ENCODE peak calls at places on chromosomes 16 and 17, in nine cellular contexts. H is H1, C is body of pancreas, T is thyroid gland, L is spleen, Z is uterus, Q is transverse colon, J is esophagus muscularis mucosa, W is heart left ventricle. N is an unnamed sample.

GRCh38 chr16:29909398-29909797 is 9.1 kb downstream of the ASPHD1 start:
- DNase-seq in Q (no peak), C (no peak), Z (no peak), W (no peak), J (no peak), L (no peak), T (no peak), H (no peak), N (no peak)

GRCh38 chr17:57480438-57481196 is 224.3 kb downstream of the MSI2 start:
- DNase-seq in H (no peak), Z (peak), T (peak), Q (no peak), C (no peak), L (no peak), J (no peak), W (no peak), N (no peak)

GRCh38 chr16:86697715-86698114 is 119.4 kb downstream of the FOXL1 start:
- DNase-seq in Z (no peak), J (no peak), H (no peak), W (no peak), T (no peak), Q (no peak), C (no peak), L (no peak), N (no peak)

GRCh38 chr16:71846443-71846842 is 667 bp downstream of the ATXN1L start:
- DNase-seq in J (no peak), Q (peak), T (peak), C (no peak), H (peak), W (no peak), Z (no peak), L (no peak), N (no peak)

GRCh38 chr17:49362723-49363117 is 670 bp upstream of the ZNF652 start:
- DNase-seq in C (no peak), T (no peak), W (no peak), Z (no peak), L (no peak), H (no peak), J (no peak), Q (no peak), N (no peak)

GRCh38 chr16:88327566-88328312 is 55.0 kb upstream of the ZNF469 start:
- DNase-seq in J (no peak), T (no peak), H (no peak), Q (no peak), W (no peak), Z (no peak), L (no peak), C (no peak), N (no peak)

GRCh38 chr16:23423496-23424049 is 29.4 kb downstream of the COG7 start:
- DNase-seq in J (peak), H (no peak), W (peak), Q (peak), T (peak), L (no peak), C (peak), Z (peak), N (peak)

GRCh38 chr17:42518755-42519545 is 17.1 kb upstream of the NAGLU start:
- DNase-seq in J (no peak), L (peak), H (no peak), Z (peak), C (peak), T (no peak), Q (peak), W (peak), N (no peak)

GRCh38 chr17:17062356-17062755 is 20.1 kb downstream of the MPRIP start:
- DNase-seq in C (no peak), J (no peak), Z (no peak), W (peak), Q (no peak), T (no peak), H (no peak), L (peak), N (no peak)

GRCh38 chr17:51948128-51948527 is 210.4 kb downstream of the CA10 start:
- DNase-seq in J (no peak), Z (no peak), C (no peak), H (no peak), Q (peak), L (no peak), W (no peak), T (peak), N (no peak)

GRCh38 chr17:39679521-39680192 is 8.2 kb downstream of the PGAP3 start:
- DNase-seq in W (peak), L (peak), Z (no peak), H (no peak), T (no peak), J (no peak), C (no peak), Q (no peak), N (peak)

GRCh38 chr17:19361975-19362292 is 589 bp downstream of the B9D1 start:
- DNase-seq in Q (no peak), H (no peak), L (no peak), J (no peak), W (no peak), T (no peak), Z (no peak), C (no peak), N (no peak)
- TF ChIP-seq POLR2A in Q (no peak), H (no peak), L (no peak), J (no peak), W (no peak), T (no peak), Z (no peak), C (no peak), N (no peak)

DNA sequence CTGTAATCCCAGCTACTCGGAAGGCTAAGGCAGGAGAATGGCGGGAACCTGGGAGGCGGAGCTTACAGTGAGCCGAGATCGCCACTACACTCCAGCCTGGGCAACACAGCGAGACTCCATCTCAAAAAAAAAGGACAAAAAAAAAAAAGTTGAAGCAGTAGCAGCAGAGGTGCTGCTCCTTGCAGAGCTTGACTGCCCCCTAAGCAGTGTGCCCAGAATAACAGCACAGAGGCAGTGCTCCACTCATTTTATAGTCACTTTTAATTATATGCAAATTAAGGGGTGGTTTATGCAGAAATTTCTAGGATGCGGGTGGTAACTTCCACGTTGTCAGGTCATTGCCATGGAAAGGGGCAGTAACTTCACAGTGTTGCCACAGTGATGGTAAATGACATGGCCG is 54.3 kb upstream of the NOL11 start:
- DNase-seq in H (no peak), L (no peak), Z (no peak), Q (no peak), T (no peak), C (no peak), W (no peak), J (no peak), N (no peak)
- H3K27ac ChIP-seq in H (no peak), L (no peak), Z (no peak), Q (no peak), T (no peak), C (no peak), W (no peak), J (no peak), N (no peak)

DNA sequence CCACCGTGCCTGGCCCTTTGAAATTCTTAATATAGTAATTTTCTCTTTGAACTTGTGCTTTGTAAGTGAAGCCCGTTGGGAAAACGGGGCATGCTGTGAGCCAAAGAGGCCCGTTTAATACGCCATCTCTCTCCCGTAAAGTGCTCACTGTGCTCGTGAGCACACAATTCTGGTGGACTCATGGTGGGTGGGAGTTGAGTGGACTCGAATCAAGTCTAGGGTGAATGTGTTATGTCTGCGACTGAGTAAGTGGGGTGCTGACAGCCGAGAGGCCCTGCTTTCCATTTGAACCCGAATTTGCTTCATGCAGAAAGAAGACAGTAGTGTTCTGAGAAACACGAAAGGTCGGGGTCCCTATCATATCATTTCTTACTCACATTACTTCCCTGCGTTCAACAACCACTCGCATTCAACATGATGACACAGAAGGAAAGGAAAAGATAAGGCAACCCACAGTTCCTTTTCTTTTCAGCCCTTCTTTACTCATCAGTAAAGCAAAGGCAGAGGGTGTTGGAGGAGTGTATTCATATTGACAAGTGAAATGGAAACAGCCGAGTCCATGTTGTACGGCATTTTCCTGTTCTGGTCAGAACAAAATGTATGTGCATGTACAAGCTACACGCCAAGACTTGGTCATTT is 4.8 kb upstream of the ATP2A3 start:
- DNase-seq in W (no peak), J (no peak), T (no peak), Q (no peak), C (no peak), H (no peak), Z (no peak), L (no peak), N (no peak)
- TF ChIP-seq POLR2A in W (no peak), J (no peak), T (no peak), Q (no peak), C (no peak), H (no peak), Z (no peak), L (no peak), N (no peak)

GRCh38 chr17:59533694-59534093 is 31.7 kb upstream of the DHX40 start:
- DNase-seq in C (no peak), L (no peak), J (peak), T (no peak), Q (no peak), W (no peak), Z (no peak), H (peak), N (no peak)
- H3K27ac ChIP-seq in C (no peak), L (no peak), J (no peak), T (peak), Q (no peak), W (no peak), Z (no peak), H (no peak), N (no peak)

GRCh38 chr17:47718634-47719405 is 14.2 kb upstream of the TBX21 start:
- DNase-seq in T (no peak), L (no peak), Z (no peak), J (no peak), W (no peak), Q (no peak), C (no peak), H (no peak), N (no peak)

GRCh38 chr17:47721725-47722124 is 11.3 kb upstream of the TBX21 start:
- DNase-seq in Q (no peak), W (no peak), T (no peak), H (no peak), L (no peak), J (no peak), C (no peak), Z (no peak), N (no peak)

GRCh38 chr17:47719411-47720152 is 13.5 kb upstream of the TBX21 start:
- DNase-seq in J (no peak), Q (no peak), L (no peak), T (no peak), C (no peak), Z (no peak), H (no peak), W (no peak), N (no peak)

GRCh38 chr17:47720754-47721533 is 12.1 kb upstream of the TBX21 start:
- DNase-seq in T (no peak), L (peak), Q (peak), J (no peak), Z (no peak), C (no peak), H (peak), W (peak), N (peak)

DNA sequence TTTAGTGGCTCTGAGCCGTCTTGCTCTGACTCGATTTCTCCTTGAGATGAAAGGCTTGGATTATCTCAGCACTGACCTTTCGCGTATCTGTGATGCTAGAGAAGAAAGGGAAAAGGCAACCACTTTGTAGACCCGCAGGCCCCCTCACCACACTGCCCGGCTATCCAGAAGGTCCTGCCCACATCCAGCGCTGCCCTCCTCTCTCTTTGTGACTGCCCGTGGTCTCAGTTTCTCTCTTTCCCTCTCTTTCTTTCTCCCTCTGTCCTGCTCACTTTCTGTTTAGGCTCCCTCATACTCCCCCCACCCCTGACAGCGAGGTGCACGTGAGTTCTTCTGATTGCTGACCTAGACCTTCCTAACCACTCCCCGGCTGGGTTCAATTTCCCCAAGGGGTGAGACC is 12.8 kb upstream of the TBX21 start:
- DNase-seq in T (no peak), L (no peak), C (no peak), W (no peak), Z (no peak), J (no peak), Q (no peak), H (no peak), N (no peak)
- TF ChIP-seq POLR2A in T (no peak), L (no peak), C (no peak), W (no peak), Z (no peak), J (no peak), Q (no peak), H (no peak), N (no peak)

DNA sequence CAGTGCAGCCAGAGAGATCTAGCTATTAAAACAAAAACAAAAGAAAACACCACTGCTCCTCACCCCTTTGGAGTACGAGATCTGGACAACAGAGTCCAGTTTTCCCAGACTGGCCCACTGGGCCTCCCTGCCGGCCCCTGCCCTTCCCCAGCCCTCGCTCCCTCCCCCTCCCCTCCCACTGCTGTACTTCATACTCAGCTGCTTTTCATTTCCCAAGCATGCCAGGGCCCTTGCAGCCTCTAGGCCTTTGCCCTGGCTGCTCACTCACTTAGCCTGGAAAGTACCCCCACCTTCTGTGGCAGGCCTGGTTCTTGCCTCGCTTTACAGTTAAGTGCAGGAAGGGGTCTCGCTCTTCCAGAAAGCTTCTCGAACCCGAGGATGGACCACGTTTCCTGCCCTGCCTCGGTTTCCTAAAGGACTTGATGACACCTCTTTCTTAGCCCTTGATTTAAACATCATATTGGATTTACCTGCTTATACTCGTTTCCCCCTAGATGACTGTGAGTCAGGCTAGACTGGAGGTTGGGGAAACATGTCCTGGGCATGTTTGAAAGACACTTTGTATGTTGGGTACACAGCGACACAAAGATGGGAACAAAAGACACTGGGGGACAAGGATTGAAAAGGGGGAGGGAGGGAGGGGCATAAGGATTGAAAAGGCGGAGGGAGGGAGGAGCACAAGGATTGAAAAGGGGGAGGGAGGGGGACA is 30.1 kb downstream of the SDK2 start:
- DNase-seq in C (no peak), T (no peak), Q (no peak), L (no peak), Z (no peak), J (no peak), H (peak), W (no peak), N (no peak)
- H3K27ac ChIP-seq in C (no peak), T (no peak), Q (no peak), L (no peak), Z (no peak), J (no peak), H (peak), W (no peak), N (no peak)

GRCh38 chr16:397135-397661 is at the start of gene NME4:
- DNase-seq in W (no peak), Z (no peak), Q (peak), C (peak), H (peak), L (peak), J (no peak), T (peak), N (peak)
- TF ChIP-seq POLR2A in W (no peak), Z (no peak), Q (no peak), C (no peak), H (no peak), L (no peak), J (no peak), T (no peak), N (no peak)

GRCh38 chr16:65012357-65012756 is 109.5 kb downstream of the CDH11 start:
- DNase-seq in C (no peak), T (no peak), H (no peak), Q (no peak), J (no peak), Z (no peak), L (no peak), W (no peak), N (no peak)
- H3K27ac ChIP-seq in C (no peak), T (no peak), H (no peak), Q (no peak), J (no peak), Z (no peak), L (no peak), W (no peak), N (no peak)

GRCh38 chr17:75826561-75827290 is 17.5 kb downstream of the UNC13D start:
- DNase-seq in Z (no peak), L (peak), H (no peak), T (no peak), Q (no peak), C (no peak), W (no peak), J (no peak), N (no peak)
- TF ChIP-seq POLR2A in Z (no peak), L (no peak), H (no peak), T (no peak), Q (no peak), C (no peak), W (no peak), J (no peak), N (no peak)

DNA sequence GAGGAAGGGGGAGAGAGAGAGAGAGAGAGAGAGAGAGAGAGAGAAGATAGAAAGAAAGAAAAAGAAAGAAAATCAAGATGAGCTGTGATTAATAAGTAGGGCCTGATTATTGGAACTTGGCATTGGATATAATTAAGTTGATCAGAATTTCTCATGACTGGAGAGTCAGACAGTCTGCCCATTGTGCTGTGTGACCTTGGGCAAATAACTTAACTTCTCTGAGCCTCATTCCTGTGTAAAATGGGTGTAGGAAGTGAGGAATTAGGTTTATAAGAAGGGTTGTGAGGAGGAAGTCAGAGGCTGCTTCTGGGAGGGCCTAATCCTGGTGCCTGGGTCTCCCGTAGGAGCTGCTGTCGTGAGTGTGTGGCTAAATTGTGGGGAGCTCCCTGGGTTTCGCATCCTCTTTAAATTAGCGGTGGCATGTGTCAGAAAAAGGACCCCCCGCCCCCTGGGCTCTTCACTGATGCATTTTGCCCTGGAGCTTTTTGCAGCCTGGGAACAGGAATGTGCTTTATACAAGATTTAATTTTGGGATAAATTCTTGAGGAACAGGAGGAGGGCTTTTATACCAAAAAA is 76.0 kb downstream of the CMIP start:
- DNase-seq in T (no peak), L (peak), H (no peak), W (no peak), Z (no peak), C (no peak), Q (no peak), J (no peak), N (no peak)
- H3K27ac ChIP-seq in T (peak), L (peak), H (no peak), W (no peak), Z (no peak), C (no peak), Q (no peak), J (no peak), N (no peak)